ENCODE peak calls at places on chromosomes 16 and 17, in seven cellular contexts. A is neural progenitor cell; W is CD8-positive, alpha-beta T cell; X is RWPE1; P is mammary epithelial cell; Q is tibial artery; O is pancreas. R is an unnamed sample.

GRCh38 chr17:55394357-55395021 is 27.1 kb downstream of the MMD start:
- DNase-seq in A (no peak), W (no peak), X (no peak), P (no peak), Q (no peak), O (no peak), R (no peak)

GRCh38 chr17:51120357-51120738 is 320 bp downstream of the SPAG9 start:
- DNase-seq in A (no peak), W (peak), X (peak), P (no peak), Q (no peak), O (no peak), R (no peak)

GRCh38 chr17:58756246-58757161 is 850 bp downstream of the PPM1E start:
- DNase-seq in A (peak), W (no peak), X (no peak), P (no peak), Q (no peak), O (peak), R (no peak)

GRCh38 chr17:58232707-58233156 is 5.7 kb upstream of the LPO start:
- DNase-seq in A (no peak), W (no peak), X (no peak), P (peak), Q (no peak), O (no peak), R (no peak)

GRCh38 chr17:35998018-35998545 is 3.3 kb downstream of the CCL15 start:
- DNase-seq in A (no peak), W (no peak), X (no peak), P (no peak), Q (no peak), O (no peak), R (no peak)

GRCh38 chr17:76900723-76901122 is 32.5 kb downstream of the MGAT5B start:
- DNase-seq in A (no peak), W (no peak), X (no peak), P (no peak), Q (no peak), O (no peak), R (no peak)

GRCh38 chr17:74211141-74211928 is 2.0 kb upstream of the TTYH2 start:
- DNase-seq in A (peak), W (no peak), X (peak), P (no peak), Q (no peak), O (peak), R (no peak)

GRCh38 chr17:54754560-54754959 is 146.1 kb upstream of the TOM1L1 start:
- DNase-seq in A (peak), W (no peak), X (no peak), P (no peak), Q (no peak), O (peak), R (no peak)

GRCh38 chr17:39237586-39237985 is 11.8 kb upstream of the STAC2 start:
- DNase-seq in A (no peak), W (no peak), X (no peak), P (no peak), Q (no peak), O (peak), R (no peak)

GRCh38 chr16:69498926-69499325 is 66.8 kb upstream of the NFAT5 start:
- DNase-seq in A (no peak), W (no peak), X (no peak), P (no peak), Q (no peak), O (no peak), R (no peak)

GRCh38 chr16:12433691-12434390 is 369.8 kb downstream of the CPPED1 start:
- DNase-seq in A (no peak), W (no peak), X (no peak), P (no peak), Q (no peak), O (no peak), R (no peak)

GRCh38 chr16:63663155-63663554 is 1458.7 kb downstream of the CDH11 start:
- DNase-seq in A (no peak), W (no peak), X (no peak), P (no peak), Q (no peak), O (no peak), R (no peak)

GRCh38 chr17:78798695-78799559 is 16.9 kb upstream of the CYTH1 start:
- DNase-seq in A (peak), W (no peak), X (no peak), P (peak), Q (no peak), O (peak), R (no peak)

GRCh38 chr16:50709061-50709695 is 15.8 kb downstream of the NOD2 start:
- DNase-seq in A (no peak), W (no peak), X (no peak), P (no peak), Q (no peak), O (no peak), R (no peak)

GRCh38 chr17:260031-260791 is 78.8 kb upstream of the DOC2B start:
- DNase-seq in A (no peak), W (no peak), X (no peak), P (no peak), Q (no peak), O (peak), R (no peak)

GRCh38 chr16:30562021-30562420 is 3.8 kb upstream of the ZNF764 start:
- DNase-seq in A (no peak), W (no peak), X (no peak), P (no peak), Q (no peak), O (no peak), R (no peak)

GRCh38 chr16:50747206-50747956 is 5.5 kb downstream of the CYLD start:
- DNase-seq in A (no peak), W (no peak), X (peak), P (peak), Q (no peak), O (no peak), R (no peak)

GRCh38 chr17:45136846-45137560 is 1.5 kb downstream of the ACBD4 start:
- DNase-seq in A (no peak), W (no peak), X (no peak), P (no peak), Q (no peak), O (peak), R (no peak)

GRCh38 chr16:2468142-2468724 is 2.9 kb upstream of the NTN3 start:
- DNase-seq in A (peak), W (peak), X (peak), P (peak), Q (no peak), O (peak), R (no peak)

GRCh38 chr17:78117027-78117981 is 11.3 kb downstream of the TMC6 start:
- DNase-seq in A (peak), W (peak), X (no peak), P (no peak), Q (no peak), O (peak), R (no peak)

GRCh38 chr17:28946239-28946638 is 5.1 kb downstream of the PHF12 start:
- DNase-seq in A (no peak), W (no peak), X (no peak), P (peak), Q (no peak), O (no peak), R (no peak)

GRCh38 chr17:39598047-39598481 is 9.7 kb downstream of the NEUROD2 start:
- DNase-seq in A (no peak), W (peak), X (no peak), P (no peak), Q (no peak), O (no peak), R (no peak)

GRCh38 chr17:35736236-35736635 is 4.8 kb downstream of the RASL10B start:
- DNase-seq in A (no peak), W (no peak), X (no peak), P (no peak), Q (no peak), O (no peak), R (no peak)

GRCh38 chr16:51243836-51244483 is 92.9 kb upstream of the SALL1 start:
- DNase-seq in A (no peak), W (no peak), X (peak), P (peak), Q (no peak), O (no peak), R (no peak)

GRCh38 chr17:2892305-2892971 is 96.2 kb downstream of the RAP1GAP2 start:
- DNase-seq in A (no peak), W (no peak), X (peak), P (peak), Q (no peak), O (no peak), R (no peak)

GRCh38 chr17:7393613-7394451 is 493 bp downstream of the PLSCR3 start:
- DNase-seq in A (peak), W (peak), X (peak), P (peak), Q (no peak), O (peak), R (no peak)

GRCh38 chr17:79947351-79948031 is 88.2 kb downstream of the TBC1D16 start:
- DNase-seq in A (no peak), W (no peak), X (peak), P (peak), Q (peak), O (peak), R (no peak)

GRCh38 chr17:77422104-77422782 is 281.5 kb downstream of the SEC14L1 start:
- DNase-seq in A (no peak), W (no peak), X (peak), P (peak), Q (no peak), O (no peak), R (no peak)

GRCh38 chr17:33142703-33143299 is 150.3 kb downstream of the ASIC2 start:
- DNase-seq in A (peak), W (no peak), X (peak), P (peak), Q (no peak), O (no peak), R (no peak)

GRCh38 chr16:31537362-31537921 is 9.7 kb downstream of the AHSP start:
- DNase-seq in A (peak), W (no peak), X (no peak), P (no peak), Q (no peak), O (peak), R (no peak)

GRCh38 chr17:65588194-65588808 is 26.9 kb upstream of the AXIN2 start:
- DNase-seq in A (no peak), W (no peak), X (no peak), P (no peak), Q (no peak), O (no peak), R (no peak)
- TF ChIP-seq CTCF in A (no peak), W (no peak), X (no peak), P (no peak), Q (no peak), O (peak), R (no peak)

GRCh38 chr16:82016268-82016667 is 5.0 kb upstream of the SDR42E1 start:
- DNase-seq in A (no peak), W (no peak), X (peak), P (peak), Q (no peak), O (no peak), R (no peak)
- TF ChIP-seq CTCF in A (peak), W (no peak), X (peak), P (peak), Q (no peak), O (peak), R (no peak)

GRCh38 chr17:27748360-27748825 is 51.9 kb downstream of the NOS2 start:
- DNase-seq in A (no peak), W (no peak), X (no peak), P (no peak), Q (no peak), O (no peak), R (no peak)
- TF ChIP-seq CTCF in A (no peak), W (no peak), X (no peak), P (no peak), Q (no peak), O (no peak), R (no peak)

DNA sequence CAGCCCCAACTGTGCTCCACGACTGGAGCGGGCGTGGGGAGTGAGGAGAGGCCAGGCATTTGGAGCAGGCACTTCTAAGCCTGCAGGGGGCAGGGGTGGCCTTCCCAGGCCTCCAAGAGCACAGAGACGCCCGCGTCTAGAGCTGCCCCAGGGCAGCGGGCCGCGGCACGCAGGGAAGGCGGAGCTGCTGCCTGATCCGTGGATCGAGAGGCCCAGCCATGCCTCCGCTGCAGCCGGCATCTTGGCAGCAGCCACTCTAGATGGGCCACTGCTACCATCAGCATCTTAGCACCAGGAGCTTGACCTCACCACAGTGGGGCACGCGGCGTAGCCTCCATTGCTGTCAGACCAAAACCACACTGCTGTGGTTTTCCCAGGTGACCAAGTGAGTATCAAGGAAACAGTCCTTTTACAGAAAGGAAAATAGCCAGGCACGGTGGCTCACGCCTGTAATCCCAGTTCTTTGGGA is 20.4 kb upstream of the WDR45B start:
- DNase-seq in A (peak), W (peak), X (peak), P (peak), Q (no peak), O (peak), R (no peak)
- TF ChIP-seq CTCF in A (peak), W (no peak), X (peak), P (peak), Q (peak), O (peak), R (no peak)

GRCh38 chr16:87803385-87803784 is 37.6 kb upstream of the KLHDC4 start:
- DNase-seq in A (no peak), W (no peak), X (no peak), P (no peak), Q (no peak), O (no peak), R (no peak)

GRCh38 chr16:87808108-87808507 is 42.3 kb upstream of the KLHDC4 start:
- DNase-seq in A (no peak), W (no peak), X (no peak), P (no peak), Q (no peak), O (no peak), R (no peak)

GRCh38 chr16:87806246-87806607 is 40.4 kb upstream of the KLHDC4 start:
- DNase-seq in A (no peak), W (no peak), X (peak), P (peak), Q (no peak), O (no peak), R (no peak)

GRCh38 chr16:87809150-87809902 is 43.5 kb upstream of the KLHDC4 start:
- DNase-seq in A (no peak), W (no peak), X (no peak), P (no peak), Q (no peak), O (no peak), R (no peak)

GRCh38 chr16:87806608-87807546 is 41.1 kb upstream of the KLHDC4 start:
- DNase-seq in A (no peak), W (peak), X (peak), P (peak), Q (peak), O (peak), R (no peak)
- TF ChIP-seq CTCF in A (no peak), W (no peak), X (no peak), P (peak), Q (no peak), O (no peak), R (no peak)

GRCh38 chr17:4939804-4940624 is at the start of the genes RNF167 and SLC25A11:
- DNase-seq in A (peak), W (peak), X (peak), P (peak), Q (peak), O (peak), R (peak)

GRCh38 chr17:4939554-4939803 is 367 bp downstream of the SLC25A11 start:
- DNase-seq in A (no peak), W (no peak), X (no peak), P (no peak), Q (no peak), O (peak), R (no peak)

GRCh38 chr17:4938069-4938491 is 1.8 kb downstream of the SLC25A11 start:
- DNase-seq in A (no peak), W (no peak), X (no peak), P (no peak), Q (no peak), O (peak), R (no peak)

GRCh38 chr17:4937553-4937952 is 2.3 kb downstream of the SLC25A11 start:
- DNase-seq in A (no peak), W (no peak), X (no peak), P (no peak), Q (no peak), O (no peak), R (no peak)

DNA sequence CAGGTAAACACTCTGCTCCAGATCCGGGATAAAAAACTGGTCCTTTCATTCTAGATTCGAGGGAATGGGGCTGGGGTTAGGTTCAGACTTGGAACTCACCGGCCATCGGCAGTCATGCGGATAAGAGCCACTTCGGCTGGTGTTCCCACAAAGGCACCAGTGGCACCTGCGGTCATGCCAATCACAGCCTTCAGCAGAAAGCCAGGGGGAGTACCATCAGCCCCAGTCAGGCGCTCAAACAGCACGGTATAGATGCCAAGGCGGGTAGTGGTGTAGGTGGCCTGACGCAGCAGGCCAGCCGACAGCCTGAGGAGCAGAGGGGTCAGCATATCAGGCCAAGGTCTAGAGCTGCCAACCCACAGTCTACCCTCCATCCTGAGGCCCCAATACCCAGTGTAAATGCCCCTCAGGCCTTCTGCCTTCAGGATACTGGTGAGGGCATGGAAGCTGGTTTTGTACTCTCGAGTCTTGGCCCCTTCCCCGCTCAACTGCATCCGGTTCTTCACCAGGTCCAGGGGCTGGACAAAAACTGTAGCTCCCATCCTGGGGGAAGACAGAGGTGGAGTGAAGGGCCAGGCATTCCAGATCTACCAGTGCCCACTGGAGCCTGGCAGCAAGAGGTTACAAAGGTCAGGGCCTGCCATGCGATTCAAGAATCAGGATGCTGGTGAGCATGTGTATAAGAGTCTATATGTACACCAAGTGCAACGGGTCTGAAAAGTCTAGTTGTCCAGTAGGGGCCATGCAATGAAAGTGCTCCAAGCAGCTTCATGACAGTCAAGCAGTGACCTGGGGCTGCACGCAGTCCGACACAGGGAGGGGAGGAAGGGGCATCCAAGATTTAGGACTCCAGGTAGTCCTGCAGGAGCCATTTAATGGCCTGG is 934 bp downstream of the SLC25A11 start:
- DNase-seq in A (no peak), W (no peak), X (no peak), P (no peak), Q (no peak), O (peak), R (no peak)
- TF ChIP-seq CTCF in A (no peak), W (no peak), X (no peak), P (peak), Q (no peak), O (no peak), R (no peak)

GRCh38 chr16:27470567-27471431 is 68.8 kb downstream of the IL21R start:
- DNase-seq in A (no peak), W (no peak), X (no peak), P (no peak), Q (peak), O (no peak), R (no peak)
- TF ChIP-seq CTCF in A (no peak), W (no peak), X (no peak), P (no peak), Q (no peak), O (no peak), R (no peak)